ENCODE peak calls at places on chromosomes 13 and 19, in ten cellular contexts. One of them, this sample, is unnamed.

GRCh38 chr19:30719991-30720329 is 347.8 kb downstream of the ZNF536 start:
- DNase-seq in A549: no peak
- DNase-seq in stomach: no peak
- DNase-seq in adrenal gland: peak; percentile 55
- DNase-seq in IMR-90: no peak
- DNase-seq in endothelial cell of umbilical vein: no peak
- DNase-seq in tibial nerve: peak; percentile 16
- DNase-seq in breast epithelium: no peak
- DNase-seq in Peyer's patch: no peak
- DNase-seq in heart left ventricle: peak; percentile 33
- DNase-seq in this sample: no peak

GRCh38 chr13:91078093-91078679 is 269.3 kb upstream of the MIR17HG start:
- DNase-seq in A549: peak; percentile 1
- DNase-seq in stomach: no peak
- DNase-seq in adrenal gland: no peak
- DNase-seq in IMR-90: no peak
- DNase-seq in endothelial cell of umbilical vein: peak; percentile 5
- DNase-seq in tibial nerve: no peak
- DNase-seq in breast epithelium: no peak
- DNase-seq in Peyer's patch: no peak
- DNase-seq in heart left ventricle: no peak
- DNase-seq in this sample: no peak

GRCh38 chr19:44942067-44942571 is at the start of gene APOC4:
- DNase-seq in A549: no peak
- DNase-seq in stomach: no peak
- DNase-seq in adrenal gland: no peak
- DNase-seq in IMR-90: no peak
- DNase-seq in endothelial cell of umbilical vein: no peak
- DNase-seq in tibial nerve: no peak
- DNase-seq in breast epithelium: no peak
- DNase-seq in Peyer's patch: no peak
- DNase-seq in heart left ventricle: no peak
- DNase-seq in this sample: no peak

GRCh38 chr19:47541507-47541906 is 26.6 kb upstream of the NAPA start:
- DNase-seq in A549: no peak
- DNase-seq in stomach: no peak
- DNase-seq in adrenal gland: no peak
- DNase-seq in IMR-90: no peak
- DNase-seq in endothelial cell of umbilical vein: no peak
- DNase-seq in tibial nerve: no peak
- DNase-seq in breast epithelium: no peak
- DNase-seq in Peyer's patch: no peak
- DNase-seq in heart left ventricle: no peak
- DNase-seq in this sample: no peak

GRCh38 chr19:46328079-46328478 is 18.8 kb upstream of the PPP5C start:
- DNase-seq in A549: no peak
- DNase-seq in stomach: no peak
- DNase-seq in adrenal gland: no peak
- DNase-seq in IMR-90: no peak
- DNase-seq in endothelial cell of umbilical vein: no peak
- DNase-seq in tibial nerve: no peak
- DNase-seq in breast epithelium: no peak
- DNase-seq in Peyer's patch: no peak
- DNase-seq in heart left ventricle: no peak
- DNase-seq in this sample: no peak

GRCh38 chr19:50025794-50026549 is at the start of gene ZNF473:
- DNase-seq in A549: peak; percentile 97
- DNase-seq in stomach: peak; percentile 95
- DNase-seq in adrenal gland: peak; percentile 96
- DNase-seq in IMR-90: peak; percentile 94
- DNase-seq in endothelial cell of umbilical vein: no peak
- DNase-seq in tibial nerve: peak; percentile 92
- DNase-seq in breast epithelium: peak; percentile 93
- DNase-seq in Peyer's patch: peak; percentile 95
- DNase-seq in heart left ventricle: peak; percentile 94
- DNase-seq in this sample: peak; percentile 95

GRCh38 chr19:38452430-38453366 is 19.2 kb downstream of the RYR1 start:
- DNase-seq in A549: peak; percentile 69
- DNase-seq in stomach: no peak
- DNase-seq in adrenal gland: no peak
- DNase-seq in IMR-90: no peak
- DNase-seq in endothelial cell of umbilical vein: no peak
- DNase-seq in tibial nerve: no peak
- DNase-seq in breast epithelium: no peak
- DNase-seq in Peyer's patch: no peak
- DNase-seq in heart left ventricle: no peak
- DNase-seq in this sample: peak; percentile 64

GRCh38 chr19:17001603-17002183 is 24.9 kb downstream of the CPAMD8 start:
- DNase-seq in A549: no peak
- DNase-seq in stomach: no peak
- DNase-seq in adrenal gland: no peak
- DNase-seq in IMR-90: no peak
- DNase-seq in endothelial cell of umbilical vein: no peak
- DNase-seq in tibial nerve: no peak
- DNase-seq in breast epithelium: no peak
- DNase-seq in Peyer's patch: peak; percentile 56
- DNase-seq in heart left ventricle: no peak
- DNase-seq in this sample: no peak

GRCh38 chr13:24688901-24689300 is 8.7 kb downstream of the ATP12A start:
- DNase-seq in A549: no peak
- DNase-seq in stomach: no peak
- DNase-seq in adrenal gland: no peak
- DNase-seq in IMR-90: no peak
- DNase-seq in endothelial cell of umbilical vein: no peak
- DNase-seq in tibial nerve: no peak
- DNase-seq in breast epithelium: no peak
- DNase-seq in Peyer's patch: no peak
- DNase-seq in heart left ventricle: no peak
- DNase-seq in this sample: no peak

GRCh38 chr19:32576790-32577189 is 4.2 kb upstream of the PDCD5 start:
- DNase-seq in A549: no peak
- DNase-seq in stomach: no peak
- DNase-seq in adrenal gland: no peak
- DNase-seq in IMR-90: no peak
- DNase-seq in endothelial cell of umbilical vein: no peak
- DNase-seq in tibial nerve: no peak
- DNase-seq in breast epithelium: no peak
- DNase-seq in Peyer's patch: no peak
- DNase-seq in heart left ventricle: no peak
- DNase-seq in this sample: no peak

GRCh38 chr19:40365613-40366401 is 17.3 kb downstream of the PLD3 start:
- DNase-seq in A549: peak; percentile 70
- DNase-seq in stomach: peak; percentile 54
- DNase-seq in adrenal gland: peak; percentile 77
- DNase-seq in IMR-90: peak; percentile 71
- DNase-seq in endothelial cell of umbilical vein: peak; percentile 89
- DNase-seq in tibial nerve: peak; percentile 56
- DNase-seq in breast epithelium: no peak
- DNase-seq in Peyer's patch: no peak
- DNase-seq in heart left ventricle: peak; percentile 52
- DNase-seq in this sample: no peak

GRCh38 chr19:46603752-46604241 is 2.7 kb downstream of the CALM3 start:
- DNase-seq in A549: no peak
- DNase-seq in stomach: no peak
- DNase-seq in adrenal gland: peak; percentile 50
- DNase-seq in IMR-90: no peak
- DNase-seq in endothelial cell of umbilical vein: no peak
- DNase-seq in tibial nerve: no peak
- DNase-seq in breast epithelium: no peak
- DNase-seq in Peyer's patch: peak; percentile 11
- DNase-seq in heart left ventricle: no peak
- DNase-seq in this sample: no peak

GRCh38 chr13:30058429-30058828 is 208.0 kb upstream of the UBL3 start:
- DNase-seq in A549: no peak
- DNase-seq in stomach: no peak
- DNase-seq in adrenal gland: no peak
- DNase-seq in IMR-90: no peak
- DNase-seq in endothelial cell of umbilical vein: no peak
- DNase-seq in tibial nerve: no peak
- DNase-seq in breast epithelium: no peak
- DNase-seq in Peyer's patch: no peak
- DNase-seq in heart left ventricle: no peak
- DNase-seq in this sample: no peak

GRCh38 chr19:42363614-42364346 is 26.3 kb downstream of the CNFN start:
- DNase-seq in A549: peak; percentile 65
- DNase-seq in stomach: no peak
- DNase-seq in adrenal gland: no peak
- DNase-seq in IMR-90: no peak
- DNase-seq in endothelial cell of umbilical vein: no peak
- DNase-seq in tibial nerve: peak; percentile 21
- DNase-seq in breast epithelium: no peak
- DNase-seq in Peyer's patch: peak; percentile 72
- DNase-seq in heart left ventricle: no peak
- DNase-seq in this sample: no peak

GRCh38 chr13:100859861-100860260 is 185.3 kb upstream of the TMTC4 start:
- DNase-seq in A549: no peak
- DNase-seq in stomach: no peak
- DNase-seq in adrenal gland: no peak
- DNase-seq in IMR-90: no peak
- DNase-seq in endothelial cell of umbilical vein: no peak
- DNase-seq in tibial nerve: no peak
- DNase-seq in breast epithelium: no peak
- DNase-seq in Peyer's patch: no peak
- DNase-seq in heart left ventricle: no peak
- DNase-seq in this sample: no peak

GRCh38 chr19:18274776-18275356 is 614 bp upstream of the IQCN start:
- DNase-seq in A549: peak; percentile 81
- DNase-seq in stomach: peak; percentile 89
- DNase-seq in adrenal gland: peak; percentile 93
- DNase-seq in IMR-90: peak; percentile 89
- DNase-seq in endothelial cell of umbilical vein: peak; percentile 81
- DNase-seq in tibial nerve: peak; percentile 76
- DNase-seq in breast epithelium: peak; percentile 84
- DNase-seq in Peyer's patch: no peak
- DNase-seq in heart left ventricle: peak; percentile 88
- DNase-seq in this sample: peak; percentile 94
- TF ChIP-seq POLR2A in A549: no peak
- TF ChIP-seq POLR2A in stomach: no peak
- TF ChIP-seq POLR2A in adrenal gland: peak; percentile 39
- TF ChIP-seq POLR2A in IMR-90: peak; percentile 85
- TF ChIP-seq POLR2A in endothelial cell of umbilical vein: peak; percentile 54
- TF ChIP-seq POLR2A in tibial nerve: no peak
- TF ChIP-seq POLR2A in breast epithelium: peak; percentile 15
- TF ChIP-seq POLR2A in Peyer's patch: peak; percentile 23
- TF ChIP-seq POLR2A in heart left ventricle: peak; percentile 21
- TF ChIP-seq POLR2A in this sample: no peak

GRCh38 chr13:88729605-88730004 is 1058.4 kb downstream of the SLITRK5 start:
- DNase-seq in A549: no peak
- DNase-seq in stomach: no peak
- DNase-seq in adrenal gland: no peak
- DNase-seq in IMR-90: no peak
- DNase-seq in endothelial cell of umbilical vein: no peak
- DNase-seq in tibial nerve: no peak
- DNase-seq in breast epithelium: no peak
- DNase-seq in Peyer's patch: no peak
- DNase-seq in heart left ventricle: no peak
- DNase-seq in this sample: no peak
- H3K4me3 ChIP-seq in A549: no peak overlapping the region
- H3K4me3 ChIP-seq in stomach: no peak overlapping the region
- H3K4me3 ChIP-seq in adrenal gland: no peak overlapping the region
- H3K4me3 ChIP-seq in IMR-90: no peak overlapping the region
- H3K4me3 ChIP-seq in endothelial cell of umbilical vein: no peak overlapping the region
- H3K4me3 ChIP-seq in tibial nerve: no peak overlapping the region
- H3K4me3 ChIP-seq in breast epithelium: no peak overlapping the region
- H3K4me3 ChIP-seq in Peyer's patch: no peak overlapping the region
- H3K4me3 ChIP-seq in heart left ventricle: no peak overlapping the region
- H3K4me3 ChIP-seq in this sample: no peak overlapping the region

GRCh38 chr19:51740356-51740755 is 11.3 kb downstream of the FPR1 start:
- DNase-seq in A549: no peak
- DNase-seq in stomach: no peak
- DNase-seq in adrenal gland: no peak
- DNase-seq in IMR-90: no peak
- DNase-seq in endothelial cell of umbilical vein: no peak
- DNase-seq in tibial nerve: no peak
- DNase-seq in breast epithelium: no peak
- DNase-seq in Peyer's patch: no peak
- DNase-seq in heart left ventricle: no peak
- DNase-seq in this sample: no peak

GRCh38 chr19:51739466-51740213 is 12.0 kb downstream of the FPR1 start:
- DNase-seq in A549: no peak
- DNase-seq in stomach: no peak
- DNase-seq in adrenal gland: no peak
- DNase-seq in IMR-90: no peak
- DNase-seq in endothelial cell of umbilical vein: no peak
- DNase-seq in tibial nerve: no peak
- DNase-seq in breast epithelium: no peak
- DNase-seq in Peyer's patch: no peak
- DNase-seq in heart left ventricle: no peak
- DNase-seq in this sample: no peak

GRCh38 chr19:51743405-51743804 is 8.3 kb downstream of the FPR1 start:
- DNase-seq in A549: no peak
- DNase-seq in stomach: no peak
- DNase-seq in adrenal gland: no peak
- DNase-seq in IMR-90: no peak
- DNase-seq in endothelial cell of umbilical vein: no peak
- DNase-seq in tibial nerve: no peak
- DNase-seq in breast epithelium: no peak
- DNase-seq in Peyer's patch: no peak
- DNase-seq in heart left ventricle: no peak
- DNase-seq in this sample: no peak

GRCh38 chr19:51746731-51747130 is 4.9 kb downstream of the FPR1 start:
- DNase-seq in A549: no peak
- DNase-seq in stomach: no peak
- DNase-seq in adrenal gland: no peak
- DNase-seq in IMR-90: no peak
- DNase-seq in endothelial cell of umbilical vein: no peak
- DNase-seq in tibial nerve: no peak
- DNase-seq in breast epithelium: no peak
- DNase-seq in Peyer's patch: no peak
- DNase-seq in heart left ventricle: no peak
- DNase-seq in this sample: no peak

DNA sequence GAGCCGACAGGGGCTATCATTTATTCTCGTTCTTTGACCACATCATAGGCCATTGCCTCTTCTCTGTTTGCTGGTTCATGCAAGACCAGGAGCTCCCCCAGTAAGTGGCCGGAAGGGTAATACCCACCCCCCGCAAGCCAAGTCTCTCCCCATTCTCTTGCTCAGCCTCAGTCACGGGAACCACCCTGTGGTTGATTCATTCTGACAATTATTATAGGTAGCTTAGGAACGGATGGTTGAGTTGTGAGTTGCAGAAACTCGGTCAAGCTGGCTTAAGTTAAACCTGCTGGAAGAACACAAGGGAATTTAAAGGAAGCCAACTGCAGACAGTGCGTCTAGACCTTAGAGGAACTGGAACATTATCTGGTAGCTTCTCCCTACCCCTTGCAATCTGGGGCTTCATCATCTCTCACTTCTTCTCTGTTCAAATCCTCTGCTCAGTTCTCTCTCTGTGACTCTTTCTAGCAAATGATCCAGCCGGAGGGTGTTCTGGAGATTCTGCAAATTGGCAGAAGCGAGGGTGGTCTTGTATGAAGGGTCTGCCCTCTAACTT is 8.9 kb downstream of the FPR1 start:
- DNase-seq in A549: no peak
- DNase-seq in stomach: no peak
- DNase-seq in adrenal gland: no peak
- DNase-seq in IMR-90: no peak
- DNase-seq in endothelial cell of umbilical vein: no peak
- DNase-seq in tibial nerve: no peak
- DNase-seq in breast epithelium: no peak
- DNase-seq in Peyer's patch: no peak
- DNase-seq in heart left ventricle: no peak
- DNase-seq in this sample: no peak
- H3K27ac ChIP-seq in A549: no peak overlapping the region
- H3K27ac ChIP-seq in stomach: no peak overlapping the region
- H3K27ac ChIP-seq in adrenal gland: no peak overlapping the region
- H3K27ac ChIP-seq in IMR-90: no peak overlapping the region
- H3K27ac ChIP-seq in endothelial cell of umbilical vein: no peak overlapping the region
- H3K27ac ChIP-seq in tibial nerve: no peak overlapping the region
- H3K27ac ChIP-seq in breast epithelium: no peak overlapping the region
- H3K27ac ChIP-seq in Peyer's patch: no peak overlapping the region
- H3K27ac ChIP-seq in heart left ventricle: no peak overlapping the region
- H3K27ac ChIP-seq in this sample: no peak overlapping the region

GRCh38 chr19:19063183-19064097 is at the start of gene SLC25A42:
- DNase-seq in A549: peak; percentile 97
- DNase-seq in stomach: peak; percentile 99
- DNase-seq in adrenal gland: peak; percentile 100
- DNase-seq in IMR-90: peak; percentile 99
- DNase-seq in endothelial cell of umbilical vein: peak; percentile 100
- DNase-seq in tibial nerve: peak; percentile 100
- DNase-seq in breast epithelium: peak; percentile 96
- DNase-seq in Peyer's patch: peak; percentile 97
- DNase-seq in heart left ventricle: peak; percentile 100
- DNase-seq in this sample: peak; percentile 99
- TF ChIP-seq POLR2A in A549: no peak
- TF ChIP-seq POLR2A in stomach: no peak
- TF ChIP-seq POLR2A in adrenal gland: no peak
- TF ChIP-seq POLR2A in IMR-90: no peak
- TF ChIP-seq POLR2A in endothelial cell of umbilical vein: peak; percentile 51
- TF ChIP-seq POLR2A in tibial nerve: peak; percentile 49
- TF ChIP-seq POLR2A in breast epithelium: no peak
- TF ChIP-seq POLR2A in Peyer's patch: peak; percentile 34
- TF ChIP-seq POLR2A in heart left ventricle: peak; percentile 61
- TF ChIP-seq POLR2A in this sample: peak; percentile 96